ENCODE peak calls at places on chromosomes 6 and 20, in nine cellular contexts. J, Y, C, N, I, B, F, P and S are unnamed samples.

GRCh38 chr6:114064862-114065261 is 93.9 kb upstream of the HDAC2 start:
- DNase-seq in J (no peak), Y (no peak), C (no peak), N (no peak), I (no peak), B (no peak), F (no peak), P (no peak), S (no peak)

GRCh38 chr6:142728367-142728766 is 216.6 kb downstream of the HIVEP2 start:
- DNase-seq in J (no peak), Y (peak), C (no peak), N (no peak), I (no peak), B (no peak), F (no peak), P (no peak), S (peak)

GRCh38 chr6:71537717-71538116 is 249.1 kb downstream of the OGFRL1 start:
- DNase-seq in J (peak), Y (peak), C (no peak), N (no peak), I (peak), B (peak), F (peak), P (no peak), S (no peak)

GRCh38 chr6:4114123-4114522 is 21.3 kb downstream of the ECI2 start:
- DNase-seq in J (no peak), Y (no peak), C (no peak), N (no peak), I (no peak), B (peak), F (no peak), P (no peak), S (peak)

GRCh38 chr20:62845416-62845815 is 16.2 kb downstream of the TCFL5 start:
- DNase-seq in J (no peak), Y (no peak), C (no peak), N (no peak), I (no peak), B (no peak), F (no peak), P (no peak), S (no peak)

GRCh38 chr6:29739136-29739881 is 16.1 kb downstream of the HLA-F start:
- DNase-seq in J (no peak), Y (no peak), C (no peak), N (no peak), I (no peak), B (no peak), F (no peak), P (no peak), S (no peak)

GRCh38 chr6:13538084-13538483 is 36.3 kb upstream of the SIRT5 start:
- DNase-seq in J (peak), Y (peak), C (no peak), N (no peak), I (peak), B (peak), F (peak), P (no peak), S (peak)

GRCh38 chr6:36945301-36945700 is 9.2 kb upstream of the PI16 start:
- DNase-seq in J (no peak), Y (no peak), C (no peak), N (no peak), I (no peak), B (no peak), F (no peak), P (peak), S (no peak)

GRCh38 chr6:133254552-133255228 is 13.5 kb downstream of the EYA4 start:
- DNase-seq in J (peak), Y (peak), C (no peak), N (no peak), I (peak), B (peak), F (peak), P (no peak), S (peak)

GRCh38 chr6:116444092-116444491 is 17.1 kb upstream of the CALHM6 start:
- DNase-seq in J (no peak), Y (peak), C (no peak), N (no peak), I (peak), B (peak), F (peak), P (no peak), S (peak)

GRCh38 chr6:108559884-108560462 is 744 bp upstream of the FOXO3 start:
- DNase-seq in J (peak), Y (peak), C (no peak), N (peak), I (peak), B (peak), F (peak), P (peak), S (peak)

GRCh38 chr20:25247666-25248500 is at the start of gene PYGB:
- DNase-seq in J (peak), Y (peak), C (peak), N (peak), I (peak), B (peak), F (peak), P (peak), S (peak)

GRCh38 chr6:23228439-23229024 is 659.2 kb downstream of the HDGFL1 start:
- DNase-seq in J (peak), Y (no peak), C (no peak), N (no peak), I (no peak), B (no peak), F (no peak), P (peak), S (no peak)

GRCh38 chr6:100881707-100882040 is 545 bp upstream of the ASCC3 start:
- DNase-seq in J (no peak), Y (peak), C (no peak), N (no peak), I (no peak), B (peak), F (peak), P (no peak), S (peak)

GRCh38 chr6:148441454-148441911 is 98.8 kb downstream of the SASH1 start:
- DNase-seq in J (peak), Y (peak), C (no peak), N (no peak), I (peak), B (peak), F (peak), P (no peak), S (peak)

GRCh38 chr20:22410556-22411130 is 173.7 kb downstream of the FOXA2 start:
- DNase-seq in J (no peak), Y (no peak), C (no peak), N (no peak), I (no peak), B (no peak), F (no peak), P (no peak), S (no peak)

GRCh38 chr6:38973178-38974057 is 75.2 kb upstream of the GLP1R start:
- DNase-seq in J (peak), Y (peak), C (no peak), N (no peak), I (peak), B (peak), F (peak), P (no peak), S (peak)

GRCh38 chr6:3162565-3163247 is 5.4 kb upstream of the TUBB2A start:
- DNase-seq in J (peak), Y (peak), C (no peak), N (peak), I (peak), B (peak), F (peak), P (peak), S (peak)

GRCh38 chr6:52361347-52361944 is 505 bp upstream of the PAQR8 start:
- DNase-seq in J (peak), Y (no peak), C (no peak), N (peak), I (peak), B (peak), F (peak), P (peak), S (peak)

GRCh38 chr6:41546866-41547798 is 951 bp downstream of the FOXP4 start:
- DNase-seq in J (peak), Y (peak), C (no peak), N (peak), I (peak), B (peak), F (peak), P (peak), S (peak)

GRCh38 chr20:34145280-34145819 is 33.3 kb upstream of the EIF2S2 start:
- DNase-seq in J (no peak), Y (no peak), C (no peak), N (no peak), I (no peak), B (no peak), F (no peak), P (no peak), S (no peak)

GRCh38 chr6:25944655-25945054 is 14.2 kb upstream of the SLC17A2 start:
- DNase-seq in J (no peak), Y (no peak), C (no peak), N (no peak), I (no peak), B (no peak), F (no peak), P (no peak), S (no peak)

GRCh38 chr6:130223508-130223907 is 757 bp upstream of the SAMD3 start:
- DNase-seq in J (no peak), Y (no peak), C (no peak), N (no peak), I (no peak), B (peak), F (no peak), P (no peak), S (no peak)

GRCh38 chr6:99187429-99187828 is 162.0 kb downstream of the FAXC start:
- DNase-seq in J (peak), Y (no peak), C (no peak), N (no peak), I (peak), B (no peak), F (no peak), P (no peak), S (no peak)

GRCh38 chr6:42197574-42198362 is 3.0 kb upstream of the GUCA1B start:
- DNase-seq in J (peak), Y (peak), C (no peak), N (no peak), I (peak), B (peak), F (peak), P (no peak), S (peak)

GRCh38 chr6:122184260-122184934 is 215.1 kb upstream of the HSF2 start:
- DNase-seq in J (peak), Y (peak), C (no peak), N (no peak), I (peak), B (peak), F (peak), P (no peak), S (peak)

GRCh38 chr6:154945271-154945890 is 49.7 kb upstream of the TIAM2 start:
- DNase-seq in J (no peak), Y (no peak), C (no peak), N (no peak), I (no peak), B (no peak), F (no peak), P (no peak), S (no peak)

GRCh38 chr20:16063876-16064275 is 509.4 kb downstream of the KIF16B start:
- DNase-seq in J (no peak), Y (no peak), C (no peak), N (no peak), I (no peak), B (no peak), F (peak), P (no peak), S (no peak)

GRCh38 chr6:135902756-135903331 is 51.3 kb downstream of the PDE7B start:
- DNase-seq in J (peak), Y (peak), C (no peak), N (no peak), I (no peak), B (peak), F (peak), P (no peak), S (peak)

GRCh38 chr20:62503414-62504178 is 27.8 kb upstream of the GATA5 start:
- DNase-seq in J (no peak), Y (no peak), C (no peak), N (no peak), I (no peak), B (no peak), F (no peak), P (no peak), S (no peak)

GRCh38 chr6:93418113-93418447 is 1.3 kb downstream of the EPHA7 start:
- DNase-seq in J (no peak), Y (no peak), C (no peak), N (no peak), I (peak), B (no peak), F (no peak), P (no peak), S (no peak)

GRCh38 chr6:93420163-93420806 is 926 bp upstream of the EPHA7 start:
- DNase-seq in J (no peak), Y (no peak), C (no peak), N (no peak), I (no peak), B (no peak), F (no peak), P (no peak), S (no peak)

GRCh38 chr6:93419304-93420162 is at the start of gene EPHA7:
- DNase-seq in J (peak), Y (peak), C (peak), N (peak), I (peak), B (peak), F (peak), P (peak), S (peak)

GRCh38 chr6:93417421-93417996 is 1.9 kb downstream of the EPHA7 start:
- DNase-seq in J (peak), Y (peak), C (no peak), N (no peak), I (peak), B (peak), F (no peak), P (peak), S (no peak)

GRCh38 chr6:93418448-93419303 is 683 bp downstream of the EPHA7 start:
- DNase-seq in J (peak), Y (peak), C (no peak), N (peak), I (peak), B (no peak), F (no peak), P (peak), S (peak)
- H3K4me3 ChIP-seq in J (peak), Y (peak), C (peak), N (peak), I (peak), B (peak), F (peak), P (peak), S (peak)

DNA sequence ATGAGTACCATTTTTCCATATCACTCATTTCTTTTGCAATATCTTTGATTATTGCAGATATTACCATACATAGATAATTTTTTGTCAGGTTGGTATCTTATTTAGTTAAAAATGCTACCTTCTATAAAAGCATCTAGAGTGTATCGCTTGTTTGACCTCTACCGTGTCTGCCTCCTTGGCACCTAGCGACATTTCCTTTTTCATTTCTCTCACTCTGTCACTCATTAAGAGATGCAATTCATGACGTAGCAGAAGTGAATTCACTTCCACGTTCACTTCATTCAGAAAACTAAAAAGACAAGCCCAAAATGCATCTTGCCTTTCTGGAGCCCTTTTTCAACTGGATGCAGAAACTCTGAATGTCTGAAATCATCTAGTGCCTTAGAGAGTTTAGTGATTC is 172.9 kb downstream of the MMS22L start:
- DNase-seq in J (no peak), Y (no peak), C (no peak), N (no peak), I (no peak), B (no peak), F (no peak), P (no peak), S (no peak)
- TF ChIP-seq CTCF in J (no peak), Y (no peak), C (no peak), N (no peak), I (no peak), B (no peak), F (no peak), P (no peak), S (no peak)

GRCh38 chr20:36121981-36122930 is 32.3 kb upstream of the EPB41L1 start:
- DNase-seq in J (no peak), Y (no peak), C (no peak), N (no peak), I (no peak), B (no peak), F (no peak), P (peak), S (no peak)
- H3K4me3 ChIP-seq in J (no peak), Y (no peak), C (no peak), N (no peak), I (no peak), B (no peak), F (no peak), P (no peak), S (no peak)

GRCh38 chr6:5525209-5525608 is 263.9 kb downstream of the FARS2 start:
- DNase-seq in J (peak), Y (peak), C (no peak), N (no peak), I (no peak), B (peak), F (peak), P (no peak), S (peak)
- TF ChIP-seq CTCF in J (no peak), Y (no peak), C (no peak), N (no peak), I (no peak), B (no peak), F (peak), P (no peak), S (no peak)

GRCh38 chr20:5608104-5608447 is 142.1 kb upstream of the SHLD1 start:
- DNase-seq in J (no peak), Y (no peak), C (no peak), N (no peak), I (no peak), B (no peak), F (no peak), P (no peak), S (no peak)
- H3K4me3 ChIP-seq in J (peak), Y (peak), C (no peak), N (no peak), I (peak), B (peak), F (peak), P (peak), S (peak)

DNA sequence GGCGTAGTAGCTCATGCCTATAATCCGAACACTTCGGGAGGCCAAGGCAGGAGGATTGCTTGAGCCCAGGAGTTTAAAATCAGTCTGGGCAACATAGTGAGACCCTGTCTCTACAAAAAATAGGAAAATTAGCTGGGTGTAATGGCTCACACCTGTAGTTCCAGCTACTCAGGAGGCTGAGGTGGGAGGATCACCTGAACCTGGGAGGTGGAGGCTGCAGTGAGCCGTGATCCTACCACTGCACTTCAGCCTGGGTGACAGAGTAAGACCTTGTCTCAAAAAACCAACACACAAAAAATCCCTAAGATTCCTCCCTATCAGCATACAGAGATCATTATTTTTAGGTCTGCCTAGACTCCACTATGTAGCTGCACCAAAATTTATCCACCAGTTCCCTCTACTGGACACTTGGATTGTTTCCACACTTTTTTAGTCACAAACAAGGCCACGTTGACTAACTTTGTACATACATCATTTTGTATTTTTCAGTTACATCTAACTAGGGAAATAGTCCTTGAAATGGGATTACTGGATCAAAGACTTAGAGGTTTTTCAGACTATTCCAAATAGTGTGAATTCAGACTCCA is 3.6 kb upstream of the PHF1 start:
- DNase-seq in J (peak), Y (peak), C (no peak), N (no peak), I (peak), B (peak), F (peak), P (no peak), S (peak)
- TF ChIP-seq CTCF in J (peak), Y (peak), C (no peak), N (no peak), I (no peak), B (peak), F (peak), P (peak), S (peak)

GRCh38 chr6:48111143-48111506 is at the start of gene PTCHD4:
- DNase-seq in J (peak), Y (peak), C (peak), N (no peak), I (peak), B (peak), F (peak), P (peak), S (peak)
- H3K4me3 ChIP-seq in J (peak), Y (peak), C (peak), N (peak), I (peak), B (peak), F (peak), P (peak), S (peak)

DNA sequence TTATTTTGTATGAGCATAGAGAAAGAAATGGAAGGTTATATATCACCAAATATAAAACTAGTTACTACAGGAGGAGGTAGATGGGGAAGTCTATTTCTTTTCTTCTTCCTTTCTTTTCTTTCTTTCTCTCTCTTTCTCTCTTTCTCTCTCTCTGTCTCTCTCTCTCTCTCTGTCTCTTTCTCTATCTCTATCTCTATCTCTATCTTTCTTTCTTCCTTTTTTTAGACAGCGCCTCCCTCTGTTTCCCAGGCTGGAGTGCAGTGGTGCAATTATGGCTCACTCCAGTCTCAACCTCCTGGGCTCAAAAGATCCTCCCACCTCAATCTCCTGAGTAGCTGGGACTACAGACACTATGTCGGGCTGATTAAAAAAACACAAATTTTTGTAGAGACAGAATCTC is 10.2 kb upstream of the SGK1 start:
- DNase-seq in J (no peak), Y (no peak), C (no peak), N (no peak), I (no peak), B (no peak), F (no peak), P (no peak), S (no peak)
- TF ChIP-seq CTCF in J (no peak), Y (no peak), C (no peak), N (no peak), I (no peak), B (no peak), F (no peak), P (peak), S (no peak)